ENCODE peak calls at places on chromosomes 16 and 17, in nine cellular contexts. L is IMR-90; N is breast epithelium; O is colonic mucosa; X is astrocyte; W is GM23248; B is suprapubic skin; J is CD8-positive, alpha-beta T cell; G is HL-60. C is an unnamed sample.

GRCh38 chr17:22669721-22670120 is 977.4 kb downstream of the KCNJ18 start:
- DNase-seq in L (no peak), N (no peak), O (no peak), X (no peak), W (peak), B (no peak), J (no peak), G (no peak), C (no peak)

GRCh38 chr16:57039148-57039812 is 49.9 kb downstream of the NLRC5 start:
- DNase-seq in L (peak), N (no peak), O (no peak), X (peak), W (peak), B (no peak), J (peak), G (peak), C (no peak)

GRCh38 chr17:1007310-1008007 is 10.5 kb downstream of the TIMM22 start:
- DNase-seq in L (no peak), N (no peak), O (no peak), X (no peak), W (no peak), B (no peak), J (no peak), G (no peak), C (no peak)

GRCh38 chr17:50199211-50199633 is 2.2 kb downstream of the COL1A1 start:
- DNase-seq in L (no peak), N (no peak), O (no peak), X (no peak), W (peak), B (no peak), J (no peak), G (no peak), C (no peak)

GRCh38 chr17:75894049-75894742 is 2.6 kb downstream of the TRIM65 start:
- DNase-seq in L (no peak), N (no peak), O (no peak), X (no peak), W (no peak), B (no peak), J (no peak), G (no peak), C (no peak)

GRCh38 chr17:60230358-60230757 is 80.6 kb downstream of the CA4 start:
- DNase-seq in L (peak), N (no peak), O (no peak), X (no peak), W (peak), B (no peak), J (no peak), G (no peak), C (no peak)

GRCh38 chr16:75626806-75627205 is 3.7 kb upstream of the ADAT1 start:
- DNase-seq in L (no peak), N (no peak), O (no peak), X (no peak), W (no peak), B (no peak), J (no peak), G (no peak), C (no peak)

GRCh38 chr16:27444015-27444414 is 42.0 kb downstream of the IL21R start:
- DNase-seq in L (peak), N (no peak), O (no peak), X (peak), W (peak), B (no peak), J (no peak), G (no peak), C (no peak)

GRCh38 chr16:71843517-71844031 is 2.2 kb upstream of the ATXN1L start:
- DNase-seq in L (no peak), N (no peak), O (no peak), X (no peak), W (no peak), B (no peak), J (no peak), G (no peak), C (no peak)

GRCh38 chr16:71848622-71849021 is 2.8 kb downstream of the ATXN1L start:
- DNase-seq in L (no peak), N (no peak), O (no peak), X (no peak), W (no peak), B (no peak), J (no peak), G (no peak), C (no peak)

GRCh38 chr16:71845639-71846431 is at the start of gene ATXN1L:
- DNase-seq in L (peak), N (peak), O (peak), X (peak), W (peak), B (peak), J (peak), G (peak), C (peak)

GRCh38 chr16:71847096-71847495 is 1.3 kb downstream of the ATXN1L start:
- DNase-seq in L (no peak), N (no peak), O (no peak), X (no peak), W (peak), B (no peak), J (no peak), G (no peak), C (no peak)

GRCh38 chr16:71846443-71846842 is 667 bp downstream of the ATXN1L start:
- DNase-seq in L (no peak), N (no peak), O (no peak), X (no peak), W (peak), B (no peak), J (no peak), G (peak), C (no peak)
- H3K27ac ChIP-seq in L (peak), N (peak), O (peak), X (peak), W (peak), B (peak), J (peak), G (peak), C (peak)

GRCh38 chr16:13350000-13350399 is 448.6 kb downstream of the SHISA9 start:
- DNase-seq in L (no peak), N (no peak), O (no peak), X (no peak), W (no peak), B (no peak), J (no peak), G (no peak), C (no peak)

GRCh38 chr16:13348416-13348815 is 447.0 kb downstream of the SHISA9 start:
- DNase-seq in L (no peak), N (no peak), O (no peak), X (no peak), W (no peak), B (no peak), J (no peak), G (no peak), C (no peak)

GRCh38 chr16:13351222-13351621 is 449.8 kb downstream of the SHISA9 start:
- DNase-seq in L (no peak), N (no peak), O (no peak), X (no peak), W (no peak), B (no peak), J (no peak), G (no peak), C (no peak)

GRCh38 chr16:13351651-13352217 is 450.3 kb downstream of the SHISA9 start:
- DNase-seq in L (no peak), N (no peak), O (no peak), X (no peak), W (no peak), B (no peak), J (no peak), G (no peak), C (no peak)
- H3K4me3 ChIP-seq in L (no peak), N (no peak), O (no peak), X (no peak), W (no peak), B (no peak), J (no peak), G (no peak), C (no peak)

GRCh38 chr16:30805370-30806169 is 18.6 kb upstream of the ZNF629 start:
- DNase-seq in L (peak), N (peak), O (peak), X (peak), W (peak), B (peak), J (peak), G (no peak), C (peak)

GRCh38 chr16:30802971-30803370 is 16.0 kb upstream of the ZNF629 start:
- DNase-seq in L (no peak), N (no peak), O (no peak), X (no peak), W (no peak), B (no peak), J (no peak), G (no peak), C (no peak)

GRCh38 chr16:30808163-30808562 is 21.2 kb upstream of the ZNF629 start:
- DNase-seq in L (no peak), N (no peak), O (no peak), X (no peak), W (no peak), B (no peak), J (no peak), G (peak), C (no peak)

GRCh38 chr16:30805056-30805369 is 18.0 kb upstream of the ZNF629 start:
- DNase-seq in L (no peak), N (no peak), O (peak), X (no peak), W (no peak), B (no peak), J (no peak), G (no peak), C (no peak)
- H3K27ac ChIP-seq in L (peak), N (peak), O (peak), X (peak), W (peak), B (peak), J (peak), G (peak), C (peak)

DNA sequence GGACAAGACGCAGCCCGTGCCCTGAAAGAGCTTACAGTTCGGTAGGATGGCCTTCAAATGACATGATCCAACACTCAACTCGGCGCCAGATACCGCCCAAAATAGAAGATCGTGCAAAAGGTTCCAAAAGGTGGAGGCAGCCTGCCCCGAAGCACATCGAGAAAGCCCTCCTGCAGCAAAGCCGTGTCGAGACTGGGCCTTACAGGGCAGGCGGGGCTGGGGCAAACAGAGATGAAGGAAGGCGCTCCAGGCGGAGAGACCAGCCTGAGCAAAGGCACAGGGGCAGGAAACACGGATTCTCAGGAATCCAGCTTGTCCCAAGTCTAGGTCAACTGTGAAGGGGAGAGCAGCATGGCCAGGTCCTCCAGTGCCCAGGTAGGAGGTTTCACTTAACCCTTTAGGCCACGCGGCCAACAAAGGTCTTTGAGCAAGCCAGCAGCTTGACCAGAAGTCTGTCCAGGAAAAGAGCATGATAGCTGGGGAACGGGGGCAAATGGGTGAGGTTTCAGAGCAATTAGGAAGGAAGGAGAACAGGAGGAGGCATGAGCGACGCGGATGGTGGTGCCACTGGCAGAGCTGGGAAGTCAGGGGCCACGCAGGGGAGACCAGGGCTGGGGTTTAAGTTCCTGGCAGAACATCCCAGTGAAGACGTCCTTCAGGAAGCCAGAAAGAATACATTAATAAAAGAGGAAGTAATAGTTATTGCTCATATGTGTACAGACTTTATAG is 21.2 kb upstream of the EIF1 start:
- DNase-seq in L (no peak), N (no peak), O (peak), X (no peak), W (no peak), B (no peak), J (no peak), G (no peak), C (no peak)
- H3K4me3 ChIP-seq in L (no peak), N (no peak), O (peak), X (peak), W (peak), B (no peak), J (no peak), G (no peak), C (no peak)

GRCh38 chr17:35972535-35972934 is 8.8 kb downstream of the CCL16 start:
- DNase-seq in L (no peak), N (no peak), O (no peak), X (no peak), W (no peak), B (no peak), J (no peak), G (no peak), C (no peak)

GRCh38 chr17:35972945-35973332 is 8.4 kb downstream of the CCL16 start:
- DNase-seq in L (no peak), N (no peak), O (no peak), X (no peak), W (no peak), B (no peak), J (no peak), G (no peak), C (no peak)

GRCh38 chr17:35972066-35972465 is 9.2 kb downstream of the CCL16 start:
- DNase-seq in L (no peak), N (no peak), O (no peak), X (no peak), W (no peak), B (no peak), J (no peak), G (no peak), C (no peak)

GRCh38 chr17:35969558-35970442 is 11.5 kb downstream of the CCL16 start:
- DNase-seq in L (peak), N (peak), O (peak), X (peak), W (peak), B (peak), J (peak), G (peak), C (peak)

DNA sequence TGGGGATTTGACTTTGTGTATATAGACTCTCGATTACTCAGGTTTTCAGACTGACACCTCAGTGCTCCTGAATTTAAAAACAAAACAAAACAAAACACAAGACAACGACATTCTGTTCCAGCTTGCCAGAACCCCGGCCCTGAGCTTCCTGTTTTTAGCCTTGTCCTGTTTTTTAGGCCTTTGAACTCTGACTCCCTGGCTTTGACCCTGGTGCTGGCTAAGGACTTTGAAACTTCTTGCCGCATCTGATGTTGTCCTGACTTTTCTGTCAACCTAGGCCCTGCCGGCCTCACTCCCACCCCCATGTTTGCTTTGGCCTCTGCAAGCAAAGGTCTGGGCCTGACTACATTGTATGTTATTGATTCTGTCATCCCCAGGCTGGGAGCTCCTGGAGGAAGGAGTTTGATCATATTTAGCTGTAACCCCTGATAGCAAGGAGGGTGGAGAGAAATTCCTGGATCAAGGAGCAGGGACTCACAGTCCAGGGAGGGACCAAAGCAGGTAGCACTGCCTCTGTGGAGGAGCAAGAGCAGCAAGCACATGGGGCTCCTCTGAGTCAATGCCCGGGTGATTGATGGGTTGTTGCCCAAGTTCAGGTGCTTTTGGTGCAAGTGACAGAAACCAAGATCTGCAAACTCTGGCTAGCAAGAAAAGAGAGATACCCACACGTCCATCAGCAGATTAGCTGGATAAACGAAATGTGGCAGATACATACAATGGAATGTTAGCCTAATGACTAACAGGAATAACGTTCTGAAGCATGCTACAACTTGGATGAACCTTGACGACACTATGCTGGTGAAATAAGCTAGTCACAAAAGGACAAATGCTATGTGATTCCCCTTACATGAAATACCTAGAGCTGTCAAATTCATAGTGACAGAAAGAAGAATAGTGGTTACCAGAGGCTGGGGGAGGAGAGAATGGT is 7.7 kb downstream of the CCL16 start:
- DNase-seq in L (peak), N (no peak), O (peak), X (peak), W (peak), B (no peak), J (no peak), G (no peak), C (no peak)
- H3K27ac ChIP-seq in L (no peak), N (no peak), O (no peak), X (no peak), W (no peak), B (no peak), J (no peak), G (no peak), C (peak)

C was measured in lung.